ENCODE peak calls at places on chromosomes 7 and 10, in seven cellular contexts. W is HCT116, J is neural progenitor cell, A is adrenal gland, Y is brain microvascular endothelial cell, I is AG04450, C is left ventricle myocardium inferior. P is an unnamed sample.

GRCh38 chr7:127850195-127850594 is 181.0 kb downstream of the LRRC4 start:
- DNase-seq in W (no peak), J (no peak), A (no peak), Y (no peak), I (no peak), C (no peak), P (no peak)

GRCh38 chr7:101382937-101383336 is 20.3 kb downstream of the COL26A1 start:
- DNase-seq in W (no peak), J (no peak), A (no peak), Y (no peak), I (no peak), C (no peak), P (no peak)

GRCh38 chr7:11458736-11459483 is 373.1 kb downstream of the THSD7A start:
- DNase-seq in W (no peak), J (no peak), A (no peak), Y (peak), I (peak), C (no peak), P (peak)

GRCh38 chr10:99784731-99785441 is 2.4 kb downstream of the ABCC2 start:
- DNase-seq in W (no peak), J (no peak), A (no peak), Y (peak), I (no peak), C (no peak), P (no peak)

GRCh38 chr10:132412316-132413192 is 15.6 kb downstream of the PWWP2B start:
- DNase-seq in W (no peak), J (no peak), A (peak), Y (no peak), I (no peak), C (no peak), P (no peak)

GRCh38 chr7:94394399-94395140 is at the start of gene COL1A2:
- DNase-seq in W (no peak), J (peak), A (peak), Y (peak), I (peak), C (peak), P (peak)

GRCh38 chr7:77453531-77453930 is 37.4 kb upstream of the GSAP start:
- DNase-seq in W (no peak), J (no peak), A (no peak), Y (peak), I (no peak), C (no peak), P (no peak)

GRCh38 chr7:144454256-144455039 is 51.0 kb upstream of the NOBOX start:
- DNase-seq in W (peak), J (no peak), A (no peak), Y (no peak), I (no peak), C (no peak), P (no peak)

GRCh38 chr10:69934768-69935167 is 117.9 kb upstream of the MACROH2A2 start:
- DNase-seq in W (no peak), J (no peak), A (no peak), Y (no peak), I (no peak), C (no peak), P (no peak)

GRCh38 chr10:110007171-110007700 is 548 bp upstream of the ADD3 start:
- DNase-seq in W (no peak), J (no peak), A (no peak), Y (no peak), I (no peak), C (no peak), P (no peak)

GRCh38 chr10:110008518-110009339 is 945 bp downstream of the ADD3 start:
- DNase-seq in W (no peak), J (peak), A (peak), Y (no peak), I (no peak), C (peak), P (no peak)

GRCh38 chr10:110011679-110012078 is 3.9 kb downstream of the ADD3 start:
- DNase-seq in W (no peak), J (no peak), A (no peak), Y (no peak), I (no peak), C (no peak), P (no peak)

GRCh38 chr10:110007701-110008517 is at the start of gene ADD3:
- DNase-seq in W (peak), J (peak), A (peak), Y (peak), I (peak), C (peak), P (no peak)

DNA sequence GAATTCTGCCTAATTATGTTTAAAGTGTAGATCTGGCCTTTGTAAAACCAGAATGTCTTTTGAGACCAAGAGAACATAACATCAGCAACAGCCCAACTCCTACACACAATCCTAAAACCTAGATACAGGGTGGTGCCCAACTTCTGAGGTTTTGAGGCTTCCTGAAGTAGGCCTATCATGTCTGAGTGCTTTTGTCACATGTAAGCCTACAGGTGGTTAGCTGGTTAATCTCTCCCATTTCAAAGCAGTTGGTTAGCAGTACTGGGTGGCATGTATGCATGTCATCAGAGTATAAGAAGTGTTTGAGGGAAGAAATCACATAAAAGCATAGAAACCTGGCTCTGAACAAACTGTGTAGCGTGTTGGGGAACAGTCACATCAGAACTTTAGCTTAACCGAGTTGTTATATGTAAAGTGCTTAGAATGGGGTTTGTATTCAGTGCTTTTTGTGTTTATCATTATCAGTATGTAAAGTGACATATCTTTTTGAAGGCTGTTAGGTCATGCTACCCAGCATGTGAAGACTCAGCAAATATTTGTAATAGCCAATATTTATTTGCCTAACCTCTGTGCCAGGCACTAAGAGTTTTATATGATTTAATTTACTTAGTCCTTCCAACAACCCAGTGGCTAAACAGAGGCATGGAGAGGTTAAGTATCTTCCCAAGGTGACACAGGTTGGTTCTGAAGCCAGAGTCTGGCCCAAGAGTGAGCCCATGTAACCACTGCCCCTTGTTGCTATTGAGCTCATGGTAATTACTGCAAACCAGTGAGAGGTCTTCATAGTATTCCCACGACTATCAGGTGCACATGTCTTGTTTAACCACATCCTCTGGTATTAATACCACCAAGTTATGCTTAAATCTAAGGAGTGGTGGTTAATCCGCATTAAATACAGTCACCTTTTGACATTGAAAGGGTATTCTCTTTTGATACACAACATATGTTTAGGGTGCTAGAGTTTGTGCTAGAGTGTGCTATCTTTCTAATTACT is 2.6 kb downstream of the ADD3 start:
- DNase-seq in W (no peak), J (no peak), A (no peak), Y (no peak), I (no peak), C (no peak), P (no peak)
- H3K4me3 ChIP-seq in W (no peak), J (peak), A (no peak), Y (no peak), I (peak), C (peak), P (no peak)

GRCh38 chr10:123146013-123146891 is 1.7 kb upstream of the HMX2 start:
- DNase-seq in W (no peak), J (peak), A (no peak), Y (no peak), I (no peak), C (no peak), P (no peak)
- H3K4me3 ChIP-seq in W (no peak), J (peak), A (no peak), Y (no peak), I (no peak), C (peak), P (no peak)

GRCh38 chr7:28408105-28408973 is 4.0 kb upstream of the CREB5 start:
- DNase-seq in W (no peak), J (peak), A (peak), Y (no peak), I (no peak), C (peak), P (no peak)
- H3K4me3 ChIP-seq in W (no peak), J (peak), A (no peak), Y (peak), I (no peak), C (peak), P (no peak)

GRCh38 chr10:44316922-44317215 is 68.0 kb downstream of the CXCL12 start:
- DNase-seq in W (no peak), J (no peak), A (no peak), Y (no peak), I (no peak), C (no peak), P (no peak)

GRCh38 chr10:44314802-44315460 is 70.0 kb downstream of the CXCL12 start:
- DNase-seq in W (no peak), J (no peak), A (no peak), Y (no peak), I (no peak), C (no peak), P (no peak)

GRCh38 chr10:44317856-44318255 is 67.0 kb downstream of the CXCL12 start:
- DNase-seq in W (no peak), J (no peak), A (no peak), Y (no peak), I (no peak), C (no peak), P (no peak)

GRCh38 chr10:44313706-44314307 is 71.1 kb downstream of the CXCL12 start:
- DNase-seq in W (no peak), J (no peak), A (no peak), Y (no peak), I (no peak), C (no peak), P (no peak)

GRCh38 chr10:44316187-44316921 is 68.5 kb downstream of the CXCL12 start:
- DNase-seq in W (peak), J (peak), A (no peak), Y (no peak), I (no peak), C (no peak), P (no peak)
- H3K4me3 ChIP-seq in W (no peak), J (no peak), A (no peak), Y (no peak), I (no peak), C (no peak), P (no peak)

GRCh38 chr7:87476179-87476557 is 688 bp upstream of the ABCB4 start:
- DNase-seq in W (no peak), J (no peak), A (no peak), Y (no peak), I (no peak), C (no peak), P (no peak)
- H3K4me3 ChIP-seq in W (no peak), J (peak), A (no peak), Y (no peak), I (no peak), C (peak), P (no peak)

GRCh38 chr7:128961030-128961659 is 23.4 kb downstream of the IRF5 start:
- DNase-seq in W (no peak), J (no peak), A (no peak), Y (no peak), I (no peak), C (no peak), P (no peak)
- H3K4me3 ChIP-seq in W (no peak), J (no peak), A (no peak), Y (no peak), I (no peak), C (no peak), P (no peak)

DNA sequence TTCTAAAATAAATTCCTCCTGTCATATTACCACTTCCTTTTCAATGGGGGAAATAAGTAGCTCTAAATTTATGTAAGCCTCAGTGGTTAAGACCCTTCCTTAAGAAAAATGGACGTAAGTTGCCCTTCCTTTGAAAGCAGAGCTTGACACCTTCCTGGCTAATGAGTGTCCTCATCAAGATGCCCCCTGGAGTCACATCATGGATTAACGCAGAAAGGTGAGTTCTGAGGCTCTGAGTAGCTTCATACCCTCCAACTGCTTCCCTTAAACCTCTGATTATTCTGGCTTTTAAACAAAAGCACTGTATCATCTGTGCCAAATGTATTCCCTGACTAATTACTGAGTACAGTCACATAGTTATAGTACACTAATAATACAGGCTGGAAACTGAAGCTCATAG is 14.7 kb downstream of the KCTD7 start:
- DNase-seq in W (no peak), J (no peak), A (no peak), Y (no peak), I (no peak), C (no peak), P (no peak)
- H3K4me3 ChIP-seq in W (no peak), J (no peak), A (no peak), Y (no peak), I (no peak), C (no peak), P (no peak)

DNA sequence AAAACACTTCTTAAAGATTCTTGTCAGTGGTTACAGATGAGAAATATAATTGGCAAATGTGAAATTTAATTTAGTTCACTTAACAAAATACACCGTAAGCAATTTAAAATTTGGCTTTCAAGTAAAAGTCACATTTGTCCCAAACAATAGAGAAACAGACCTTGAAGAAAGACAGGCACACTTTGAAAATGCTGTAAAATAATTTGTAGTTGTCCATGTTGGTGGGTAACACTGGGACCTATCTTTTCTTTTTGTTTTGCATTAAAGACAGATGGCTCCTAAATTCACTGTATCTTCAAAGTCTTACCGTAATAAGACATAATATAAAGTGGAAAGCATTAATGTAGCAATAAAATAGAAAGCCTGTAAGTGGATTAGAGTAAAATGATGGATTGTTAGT is 3.3 kb downstream of the GRK5 start:
- DNase-seq in W (no peak), J (no peak), A (no peak), Y (no peak), I (no peak), C (no peak), P (no peak)
- H3K4me3 ChIP-seq in W (no peak), J (no peak), A (no peak), Y (no peak), I (no peak), C (peak), P (no peak)